ENCODE peak calls at places on chromosomes 16 and 17, in four cellular contexts. U is endothelial cell of umbilical vein, O is heart right ventricle, I is gastrocnemius medialis. H is an unnamed sample. For H3K4me1, the result is how much of the 10 kb centered on the place peaks cover.

GRCh38 chr17:56478836-56479447 is 114.6 kb upstream of the NOG start:
- DNase-seq in U (peak), O (no peak), I (no peak), H (no peak)

GRCh38 chr17:60142872-60143499 is 6.8 kb upstream of the CA4 start:
- DNase-seq in U (peak), O (peak), I (peak), H (peak)

GRCh38 chr16:51107742-51108141 is 43.3 kb downstream of the SALL1 start:
- DNase-seq in U (no peak), O (no peak), I (no peak), H (no peak)

GRCh38 chr17:41578971-41579370 is 7.1 kb upstream of the KRT9 start:
- DNase-seq in U (no peak), O (no peak), I (no peak), H (no peak)

GRCh38 chr17:37752482-37752881 is 7.6 kb upstream of the HNF1B start:
- DNase-seq in U (no peak), O (no peak), I (no peak), H (no peak)

GRCh38 chr16:50581830-50582229 is 33.6 kb downstream of the NKD1 start:
- DNase-seq in U (no peak), O (no peak), I (no peak), H (no peak)

GRCh38 chr17:5870231-5870953 is 199.8 kb upstream of the WSCD1 start:
- DNase-seq in U (no peak), O (no peak), I (no peak), H (no peak)

GRCh38 chr17:59001158-59001814 is 105.4 kb downstream of the TRIM37 start:
- DNase-seq in U (peak), O (no peak), I (peak), H (no peak)

GRCh38 chr17:59298512-59298911 is 32.9 kb upstream of the YPEL2 start:
- DNase-seq in U (no peak), O (no peak), I (no peak), H (no peak)

GRCh38 chr17:50863221-50863843 is 2.8 kb downstream of the TOB1 start:
- DNase-seq in U (peak), O (no peak), I (peak), H (no peak)

GRCh38 chr16:65745-66144 is 6.7 kb downstream of the RHBDF1 start:
- DNase-seq in U (peak), O (peak), I (peak), H (peak)

GRCh38 chr16:57163842-57164241 is 22.0 kb downstream of the PSME3IP1 start:
- DNase-seq in U (no peak), O (no peak), I (no peak), H (no peak)

GRCh38 chr16:30949655-30950515 is 1.0 kb downstream of the ORAI3 start:
- DNase-seq in U (peak), O (peak), I (peak), H (peak)

GRCh38 chr16:83433201-83433600 is 374.6 kb upstream of the HSBP1 start:
- DNase-seq in U (no peak), O (no peak), I (no peak), H (no peak)

GRCh38 chr16:69745959-69746358 is 8.8 kb downstream of the NOB1 start:
- DNase-seq in U (no peak), O (no peak), I (no peak), H (no peak)

GRCh38 chr17:42276609-42277341 is 584 bp upstream of the STAT5B start:
- DNase-seq in U (peak), O (peak), I (peak), H (peak)

GRCh38 chr17:59643159-59643857 is 23.6 kb downstream of the CLTC start:
- DNase-seq in U (no peak), O (no peak), I (no peak), H (no peak)

GRCh38 chr16:80369559-80369958 is 171.2 kb upstream of the DYNLRB2 start:
- DNase-seq in U (peak), O (no peak), I (no peak), H (no peak)

GRCh38 chr16:17921357-17921978 is 415.1 kb downstream of the NPIPA8 start:
- DNase-seq in U (no peak), O (no peak), I (no peak), H (no peak)

GRCh38 chr16:27264151-27264550 is 4.4 kb downstream of the NSMCE1 start:
- DNase-seq in U (peak), O (no peak), I (no peak), H (no peak)

GRCh38 chr17:57478433-57478832 is 222.1 kb downstream of the MSI2 start:
- DNase-seq in U (no peak), O (no peak), I (no peak), H (no peak)

GRCh38 chr17:1168537-1169234 is 11.1 kb downstream of the ABR start:
- DNase-seq in U (no peak), O (no peak), I (no peak), H (no peak)

GRCh38 chr16:71338193-71338592 is 20.3 kb upstream of the CALB2 start:
- DNase-seq in U (no peak), O (no peak), I (no peak), H (no peak)

GRCh38 chr16:66254751-66255150 is 111.7 kb upstream of the CDH5 start:
- DNase-seq in U (no peak), O (no peak), I (no peak), H (no peak)

GRCh38 chr17:77616243-77616731 is 342.2 kb upstream of the TNRC6C start:
- DNase-seq in U (no peak), O (no peak), I (peak), H (no peak)

GRCh38 chr16:81469710-81470481 is 25.3 kb downstream of the CMIP start:
- DNase-seq in U (no peak), O (peak), I (no peak), H (no peak)

GRCh38 chr17:64306850-64307463 is 43.9 kb upstream of the TEX2 start:
- DNase-seq in U (peak), O (peak), I (peak), H (no peak)

GRCh38 chr17:78053777-78054468 is 74.6 kb downstream of the TMC6 start:
- DNase-seq in U (no peak), O (no peak), I (no peak), H (no peak)

GRCh38 chr16:46719528-46719927 is 28.6 kb downstream of the MYLK3 start:
- DNase-seq in U (no peak), O (no peak), I (no peak), H (no peak)

GRCh38 chr16:30472328-30472942 is at the start of gene ITGAL:
- DNase-seq in U (no peak), O (peak), I (peak), H (no peak)

GRCh38 chr16:70803354-70803753 is 2.4 kb upstream of the VAC14 start:
- DNase-seq in U (no peak), O (no peak), I (no peak), H (no peak)

GRCh38 chr17:44236444-44236991 is 17.0 kb upstream of the UBTF start:
- DNase-seq in U (no peak), O (no peak), I (no peak), H (no peak)

GRCh38 chr17:46930083-46930482 is 7.1 kb downstream of the GOSR2 start:
- DNase-seq in U (no peak), O (no peak), I (no peak), H (no peak)
- H3K27ac ChIP-seq in U (peak), O (no peak), I (no peak), H (no peak)

GRCh38 chr17:72492494-72492893 is 371.7 kb downstream of the SOX9 start:
- DNase-seq in U (no peak), O (no peak), I (no peak), H (no peak)

GRCh38 chr17:72491102-72491501 is 370.3 kb downstream of the SOX9 start:
- DNase-seq in U (no peak), O (no peak), I (no peak), H (no peak)

GRCh38 chr17:72494576-72494975 is 373.8 kb downstream of the SOX9 start:
- DNase-seq in U (no peak), O (no peak), I (no peak), H (no peak)

GRCh38 chr17:72496461-72496860 is 375.6 kb downstream of the SOX9 start:
- DNase-seq in U (no peak), O (no peak), I (no peak), H (no peak)

GRCh38 chr17:72492941-72493340 is 372.1 kb downstream of the SOX9 start:
- DNase-seq in U (no peak), O (no peak), I (no peak), H (no peak)
- H3K4me1 ChIP-seq in U (under half), O (under half), I (under half), H (under half)

GRCh38 chr17:80790021-80790765 is 201.4 kb upstream of the CHMP6 start:
- DNase-seq in U (peak), O (no peak), I (no peak), H (no peak)

GRCh38 chr17:80791758-80792284 is 199.8 kb upstream of the CHMP6 start:
- DNase-seq in U (peak), O (no peak), I (peak), H (peak)

GRCh38 chr17:80790981-80791742 is 200.5 kb upstream of the CHMP6 start:
- DNase-seq in U (no peak), O (no peak), I (no peak), H (peak)

GRCh38 chr17:80786887-80787286 is 204.8 kb upstream of the CHMP6 start:
- DNase-seq in U (no peak), O (no peak), I (no peak), H (no peak)

GRCh38 chr17:80789356-80789902 is 202.2 kb upstream of the CHMP6 start:
- DNase-seq in U (peak), O (no peak), I (peak), H (peak)
- H3K27ac ChIP-seq in U (peak), O (peak), I (peak), H (peak)

GRCh38 chr17:18185832-18186231 is 2.2 kb downstream of the ALKBH5 start:
- DNase-seq in U (peak), O (no peak), I (peak), H (no peak)
- H3K4me1 ChIP-seq in U (half or more), O (half or more), I (half or more), H (half or more)

DNA sequence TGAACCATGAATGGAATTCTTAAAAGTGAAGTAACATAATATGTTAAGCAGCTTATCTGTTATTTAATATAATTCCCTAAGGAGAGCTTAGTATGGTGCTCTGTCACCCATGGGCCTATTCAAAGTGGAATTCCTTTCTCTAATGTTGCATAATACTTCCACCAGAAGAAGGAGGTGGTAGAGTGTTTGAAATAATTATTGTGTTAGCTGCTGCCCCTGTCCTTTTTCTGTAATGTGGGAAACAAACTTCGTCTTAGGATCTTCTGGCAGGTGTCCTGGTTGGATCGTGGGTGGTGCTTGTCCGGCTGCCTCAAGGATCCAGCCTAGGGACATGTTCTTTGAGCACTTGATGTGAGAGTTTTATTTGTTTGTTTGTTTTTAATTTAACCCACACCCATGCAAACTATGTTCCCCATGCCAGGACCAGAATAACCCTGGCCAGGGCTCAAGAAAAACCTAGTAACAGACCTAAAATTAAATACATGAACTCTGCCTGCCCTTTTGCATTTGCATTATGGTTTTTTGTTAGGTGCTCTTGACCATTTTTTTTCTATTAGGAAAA is 46.1 kb downstream of the ZNRF1 start:
- DNase-seq in U (no peak), O (peak), I (peak), H (no peak)
- H3K27ac ChIP-seq in U (no peak), O (peak), I (peak), H (peak)

GRCh38 chr17:17824780-17825614 is 11.8 kb downstream of the SREBF1 start:
- DNase-seq in U (no peak), O (no peak), I (peak), H (no peak)
- H3K4me1 ChIP-seq in U (under half), O (half or more), I (half or more), H (half or more)

DNA sequence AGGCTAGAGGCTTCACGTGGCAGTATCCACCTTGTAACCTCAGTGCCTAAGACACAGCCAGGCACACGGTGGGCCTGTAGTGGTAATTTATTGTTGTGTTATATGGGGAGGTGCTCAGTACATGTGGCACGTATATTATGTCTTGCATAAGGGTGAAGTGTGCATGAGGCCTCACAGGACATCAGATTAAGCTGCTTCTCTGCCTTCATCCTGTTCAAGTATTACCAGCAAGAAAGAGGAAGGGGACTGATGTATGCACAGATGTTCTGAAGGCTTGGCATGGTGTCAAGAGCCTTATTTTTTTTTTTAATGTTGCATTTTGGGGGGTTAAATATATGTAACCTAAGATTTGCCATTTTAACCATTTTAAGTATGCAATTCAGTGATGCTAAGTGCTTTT is 71.6 kb downstream of the ABCC1 start:
- DNase-seq in U (peak), O (no peak), I (no peak), H (no peak)
- H3K27ac ChIP-seq in U (peak), O (peak), I (peak), H (peak)

GRCh38 chr16:22006636-22007035 is 1.3 kb upstream of the MOSMO start:
- DNase-seq in U (no peak), O (no peak), I (no peak), H (no peak)
- H3K4me1 ChIP-seq in U (under half), O (under half), I (under half), H (under half)